ENCODE peak calls at places on chromosome 1, in eight cellular contexts. B is mucosa of descending colon; I is RKO; P is RWPE1; V is T-cell; E is NCI-H2081 treated with DMSO at 0.1 percent for 48 hours; Z is NCI-H1105 treated with DMSO at 0.1 percent for 48 hours; Y is activated CD4-positive, alpha-beta T cell treated with anti-CD3 and anti-CD28 coated beads, Interleukin-2, amount 50 U/mL, for 1 hour. F is an unnamed sample.

GRCh38 chr1:56345826-56346225 is 233.5 kb downstream of the PLPP3 start:
- DNase-seq in B (no peak), I (no peak), P (no peak), V (no peak), E (no peak), Z (no peak), Y (no peak), F (no peak)

GRCh38 chr1:211908951-211909350 is 78.4 kb upstream of the LPGAT1 start:
- DNase-seq in B (no peak), I (no peak), P (no peak), V (no peak), E (no peak), Z (no peak), Y (no peak), F (no peak)

GRCh38 chr1:153770812-153771211 is 4.4 kb upstream of the SLC27A3 start:
- DNase-seq in B (no peak), I (no peak), P (no peak), V (no peak), E (no peak), Z (no peak), Y (no peak), F (no peak)

GRCh38 chr1:101338714-101339430 is 102.1 kb downstream of the S1PR1 start:
- DNase-seq in B (no peak), I (no peak), P (peak; percentile 13), V (no peak), E (no peak), Z (no peak), Y (no peak), F (no peak)

GRCh38 chr1:8115769-8116167 is 89.7 kb upstream of the ERRFI1 start:
- DNase-seq in B (no peak), I (no peak), P (no peak), V (no peak), E (no peak), Z (no peak), Y (no peak), F (no peak)

GRCh38 chr1:47755368-47755990 is 241.7 kb downstream of the TRABD2B start:
- DNase-seq in B (no peak), I (no peak), P (no peak), V (peak; percentile 34), E (no peak), Z (no peak), Y (peak; percentile 41), F (peak; percentile 45)

GRCh38 chr1:214364335-214364734 is 83.4 kb downstream of the SMYD2 start:
- DNase-seq in B (no peak), I (no peak), P (no peak), V (no peak), E (no peak), Z (no peak), Y (no peak), F (no peak)

GRCh38 chr1:89724369-89725015 is 91.6 kb downstream of the LRRC8C start:
- DNase-seq in B (no peak), I (peak; percentile 34), P (peak; percentile 57), V (no peak), E (no peak), Z (no peak), Y (no peak), F (no peak)

F was measured in B cell.